ENCODE peak calls at places on chromosomes 6 and 20, in six cellular contexts. W is GM12878; M is cardiac muscle cell; B is mucosa of descending colon; K is heart right ventricle; Z is CD8-positive, alpha-beta T cell. P is an unnamed sample.

GRCh38 chr6:89689732-89690131 is 51.2 kb upstream of the LYRM2 start:
- DNase-seq in W (no peak), M (no peak), B (no peak), K (peak), Z (no peak), P (no peak)

GRCh38 chr20:21808863-21809664 is 103.6 kb downstream of the PAX1 start:
- DNase-seq in W (no peak), M (no peak), B (peak), K (peak), Z (no peak), P (no peak)

GRCh38 chr6:89268776-89269175 is 46.3 kb downstream of the GABRR2 start:
- DNase-seq in W (no peak), M (no peak), B (no peak), K (no peak), Z (no peak), P (no peak)

GRCh38 chr20:1430004-1430451 is 36.6 kb downstream of the NSFL1C start:
- DNase-seq in W (no peak), M (peak), B (no peak), K (no peak), Z (no peak), P (no peak)

GRCh38 chr6:38497546-38497945 is 142.2 kb downstream of the BTBD9 start:
- DNase-seq in W (no peak), M (no peak), B (no peak), K (no peak), Z (no peak), P (no peak)

GRCh38 chr6:159931112-159931511 is 37.8 kb upstream of the IGF2R start:
- DNase-seq in W (peak), M (no peak), B (no peak), K (no peak), Z (no peak), P (peak)

GRCh38 chr20:19817017-19817416 is 59.0 kb downstream of the RIN2 start:
- DNase-seq in W (no peak), M (peak), B (no peak), K (peak), Z (no peak), P (no peak)

GRCh38 chr6:131979515-131980337 is 28.6 kb upstream of the CCN2 start:
- DNase-seq in W (no peak), M (peak), B (no peak), K (no peak), Z (no peak), P (no peak)

GRCh38 chr6:124881898-124882579 is 80.2 kb upstream of the RNF217 start:
- DNase-seq in W (no peak), M (peak), B (no peak), K (no peak), Z (no peak), P (no peak)

GRCh38 chr6:126253421-126253820 is 86.5 kb upstream of the CENPW start:
- DNase-seq in W (no peak), M (no peak), B (no peak), K (no peak), Z (no peak), P (no peak)

GRCh38 chr6:169190970-169191369 is 62.7 kb downstream of the THBS2 start:
- DNase-seq in W (no peak), M (no peak), B (no peak), K (no peak), Z (no peak), P (no peak)

GRCh38 chr6:16683524-16684194 is 77.6 kb downstream of the ATXN1 start:
- DNase-seq in W (no peak), M (peak), B (peak), K (peak), Z (no peak), P (no peak)

GRCh38 chr20:58854638-58855471 is 2.3 kb downstream of the GNAS start:
- DNase-seq in W (no peak), M (no peak), B (no peak), K (no peak), Z (no peak), P (no peak)

GRCh38 chr6:143966291-143966690 is 41.8 kb downstream of the PLAGL1 start:
- DNase-seq in W (no peak), M (no peak), B (no peak), K (no peak), Z (no peak), P (no peak)

GRCh38 chr6:52155791-52156576 is 30.2 kb upstream of the IL17A start:
- DNase-seq in W (peak), M (no peak), B (no peak), K (no peak), Z (no peak), P (peak)
- H3K4me3 ChIP-seq in W (no peak), M (no peak), B (no peak), K (no peak), Z (no peak), P (no peak)

GRCh38 chr6:113732384-113732966 is 124.7 kb upstream of the MARCKS start:
- DNase-seq in W (no peak), M (peak), B (peak), K (peak), Z (no peak), P (no peak)
- TF ChIP-seq CTCF in W (no peak), M (peak), B (no peak), K (peak), Z (no peak), P (no peak)

GRCh38 chr6:139409026-139409425 is 34.6 kb upstream of the CITED2 start:
- DNase-seq in W (no peak), M (peak), B (no peak), K (no peak), Z (no peak), P (no peak)

GRCh38 chr6:139406577-139407343 is 32.3 kb upstream of the CITED2 start:
- DNase-seq in W (no peak), M (no peak), B (no peak), K (no peak), Z (no peak), P (no peak)

GRCh38 chr6:139402935-139403386 is 28.5 kb upstream of the CITED2 start:
- DNase-seq in W (no peak), M (peak), B (no peak), K (peak), Z (no peak), P (no peak)

DNA sequence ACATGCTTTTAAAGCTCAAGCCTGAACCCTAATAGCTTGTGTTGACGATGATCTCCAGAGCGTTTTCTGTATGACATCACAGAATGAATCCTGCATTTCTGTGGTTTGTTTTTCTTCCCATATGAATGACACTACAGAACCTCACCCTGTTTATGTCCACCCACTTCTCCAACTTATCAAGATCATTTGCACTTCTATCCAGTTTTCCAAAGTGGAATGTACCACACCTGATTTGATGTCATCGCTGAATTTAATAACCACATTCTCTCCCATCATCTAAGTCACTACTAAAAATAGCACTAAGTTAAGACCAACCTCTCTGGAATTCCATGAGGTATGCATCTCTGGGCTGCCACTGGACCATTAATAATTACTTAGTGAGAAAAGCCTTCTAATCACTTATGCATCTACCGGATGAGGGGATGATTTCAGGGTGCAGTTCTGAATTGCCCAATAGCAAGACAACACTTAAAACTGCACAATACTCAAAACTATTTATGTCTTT is 33.3 kb upstream of the CITED2 start:
- DNase-seq in W (no peak), M (peak), B (no peak), K (no peak), Z (no peak), P (no peak)
- H3K4me3 ChIP-seq in W (no peak), M (no peak), B (no peak), K (no peak), Z (no peak), P (no peak)

GRCh38 chr20:41619360-41620115 is 1.4 kb upstream of the CHD6 start:
- DNase-seq in W (no peak), M (no peak), B (no peak), K (no peak), Z (no peak), P (no peak)
- TF ChIP-seq CTCF in W (no peak), M (no peak), B (no peak), K (no peak), Z (no peak), P (no peak)

GRCh38 chr6:121963826-121964225 is 435.6 kb upstream of the HSF2 start:
- DNase-seq in W (no peak), M (no peak), B (no peak), K (no peak), Z (no peak), P (no peak)

GRCh38 chr6:121959501-121959900 is 440.0 kb upstream of the HSF2 start:
- DNase-seq in W (no peak), M (no peak), B (no peak), K (no peak), Z (no peak), P (no peak)

GRCh38 chr6:121956782-121957181 is 442.7 kb upstream of the HSF2 start:
- DNase-seq in W (no peak), M (no peak), B (no peak), K (no peak), Z (no peak), P (no peak)

GRCh38 chr6:121965739-121966138 is 433.7 kb upstream of the HSF2 start:
- DNase-seq in W (no peak), M (no peak), B (no peak), K (no peak), Z (no peak), P (no peak)

GRCh38 chr6:121961726-121962125 is 437.7 kb upstream of the HSF2 start:
- DNase-seq in W (no peak), M (no peak), B (no peak), K (no peak), Z (no peak), P (no peak)
- H3K4me3 ChIP-seq in W (no peak), M (no peak), B (no peak), K (no peak), Z (no peak), P (no peak)